ENCODE peak calls at places on chromosome 14, in four cellular contexts. O, L, Z and Y are unnamed samples.

GRCh38 chr14:94171208-94171607 is 2.9 kb upstream of the PPP4R4 start:
- DNase-seq in Z (no peak), O (no peak), L (no peak), Y (no peak)

GRCh38 chr14:37650356-37651037 is 55.1 kb downstream of the TTC6 start:
- DNase-seq in Z (peak; percentile 28), O (no peak), L (no peak), Y (no peak)

GRCh38 chr14:72783741-72784140 is 110.2 kb downstream of the DPF3 start:
- DNase-seq in L (no peak), Z (no peak), O (no peak), Y (peak; percentile 30)

GRCh38 chr14:77023001-77023996 is 5.2 kb downstream of the IRF2BPL start:
- DNase-seq in Z (peak; percentile 71), L (no peak), O (peak; percentile 28), Y (no peak)

GRCh38 chr14:63524537-63525155 is 18.5 kb downstream of the PPP2R5E start:
- DNase-seq in Z (no peak), L (no peak), O (no peak), Y (peak; percentile 24)

GRCh38 chr14:86933460-86933859 is 1059.5 kb downstream of the GALC start:
- DNase-seq in Z (no peak), O (no peak), L (no peak), Y (no peak)

GRCh38 chr14:30521899-30522736 is 36.8 kb upstream of the G2E3 start:
- DNase-seq in Z (peak; percentile 76), L (peak; percentile 49), O (peak; percentile 54), Y (no peak)

GRCh38 chr14:94376976-94377865 is 11.2 kb downstream of the SERPINA1 start:
- DNase-seq in L (no peak), O (no peak), Z (no peak), Y (no peak)

GRCh38 chr14:47675489-47676300 is at the start of gene MDGA2:
- DNase-seq in Z (peak; percentile 86), O (no peak), L (no peak), Y (no peak)

GRCh38 chr14:92686763-92687427 is 61.5 kb downstream of the LGMN start:
- DNase-seq in O (peak; percentile 71), Z (peak; percentile 88), L (peak; percentile 62), Y (peak; percentile 88)

GRCh38 chr14:91858536-91859275 is 8.6 kb downstream of the TC2N start:
- DNase-seq in Z (peak; percentile 32), O (peak; percentile 28), L (peak; percentile 46), Y (no peak)

GRCh38 chr14:100591453-100592371 is 4.5 kb upstream of the BEGAIN start:
- DNase-seq in L (no peak), O (no peak), Z (no peak), Y (no peak)

GRCh38 chr14:77344597-77344996 is 23.8 kb downstream of the GSTZ1 start:
- DNase-seq in L (no peak), Z (no peak), O (no peak), Y (no peak)

GRCh38 chr14:91193069-91193468 is 51.4 kb downstream of the GPR68 start:
- DNase-seq in Z (no peak), O (no peak), L (no peak), Y (no peak)

GRCh38 chr14:60878121-60878520 is 102.8 kb downstream of the TRMT5 start:
- DNase-seq in L (no peak), O (no peak), Z (no peak), Y (no peak)

GRCh38 chr14:63182967-63183366 is 21.3 kb upstream of the RHOJ start:
- DNase-seq in O (peak; percentile 95), Z (no peak), L (no peak), Y (no peak)

GRCh38 chr14:93959239-93960107 is 16.9 kb downstream of the ASB2 start:
- DNase-seq in L (peak; percentile 13), Z (peak; percentile 59), O (peak; percentile 36), Y (no peak)

GRCh38 chr14:52012635-52013034 is 23.3 kb downstream of the RTRAF start:
- DNase-seq in Z (peak; percentile 27), L (no peak), O (no peak), Y (no peak)

GRCh38 chr14:31952573-31952972 is 124.5 kb upstream of the ARHGAP5 start:
- DNase-seq in O (no peak), L (no peak), Z (no peak), Y (no peak)

GRCh38 chr14:93977790-93978581 is 1.6 kb upstream of the ASB2 start:
- DNase-seq in Z (no peak), O (no peak), L (no peak), Y (no peak)

GRCh38 chr14:74905595-74906142 is 17.4 kb downstream of the RPS6KL1 start:
- DNase-seq in O (peak; percentile 52), Z (peak; percentile 85), L (peak; percentile 74), Y (peak; percentile 68)

GRCh38 chr14:38721822-38722431 is 381.1 kb downstream of the SEC23A start:
- DNase-seq in Z (peak; percentile 87), O (peak; percentile 89), L (peak; percentile 34), Y (peak; percentile 41)

GRCh38 chr14:33747749-33748148 is 203.1 kb downstream of the EGLN3 start:
- DNase-seq in L (no peak), O (no peak), Z (no peak), Y (no peak)

GRCh38 chr14:22489247-22489551 is 99.8 kb downstream of the DAD1 start:
- DNase-seq in O (no peak), L (no peak), Z (no peak), Y (no peak)

GRCh38 chr14:22489957-22490950 is 98.8 kb downstream of the DAD1 start:
- DNase-seq in L (no peak), Z (no peak), O (no peak), Y (no peak)

GRCh38 chr14:22487941-22488340 is 101.1 kb downstream of the DAD1 start:
- DNase-seq in L (no peak), O (no peak), Z (no peak), Y (no peak)

GRCh38 chr14:22487401-22487800 is 101.6 kb downstream of the DAD1 start:
- DNase-seq in Z (no peak), L (no peak), O (no peak), Y (no peak)

DNA sequence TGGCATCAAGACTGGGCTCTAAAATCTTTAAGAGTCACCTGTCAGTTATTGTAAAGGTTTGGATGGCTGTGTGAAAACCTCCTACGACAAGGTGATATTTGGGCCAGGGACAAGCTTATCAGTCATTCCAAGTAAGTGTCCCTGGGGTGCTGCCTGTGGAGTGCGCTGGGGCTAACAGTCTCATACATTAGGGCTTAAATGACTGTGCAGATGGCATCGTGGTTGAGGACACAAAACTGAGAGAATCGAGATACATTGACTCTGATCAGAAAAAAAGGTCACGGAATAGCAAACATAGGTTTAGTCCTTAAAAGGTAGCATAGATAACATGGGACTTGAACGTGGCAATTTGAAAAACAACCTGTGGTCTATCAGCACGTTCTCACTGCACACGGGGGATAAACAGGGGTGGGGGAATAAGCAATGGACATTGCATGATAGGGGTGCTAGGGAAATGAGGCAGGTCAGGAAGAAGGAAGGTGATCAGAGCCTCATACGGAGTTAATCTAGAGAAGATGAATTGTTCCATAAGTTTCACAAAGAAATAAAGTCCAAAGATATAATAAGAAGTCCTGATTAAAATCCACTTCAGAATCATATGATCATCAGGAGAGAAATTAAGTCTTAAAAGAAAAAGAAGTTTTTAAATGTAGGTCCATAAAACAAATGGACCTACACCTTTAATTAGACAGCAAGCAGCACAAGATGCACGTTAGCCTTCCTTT is 100.3 kb downstream of the DAD1 start:
- DNase-seq in L (no peak), O (no peak), Z (no peak), Y (no peak)
- TF ChIP-seq POLR2AphosphoS5 in L (no peak), O (no peak), Z (no peak), Y (no peak)

GRCh38 chr14:21527320-21527679 is 1.2 kb upstream of the SALL2 start:
- DNase-seq in Z (no peak), O (no peak), L (no peak), Y (no peak)
- TF ChIP-seq CTCF in Z (no peak), O (no peak), L (no peak), Y (no peak)

DNA sequence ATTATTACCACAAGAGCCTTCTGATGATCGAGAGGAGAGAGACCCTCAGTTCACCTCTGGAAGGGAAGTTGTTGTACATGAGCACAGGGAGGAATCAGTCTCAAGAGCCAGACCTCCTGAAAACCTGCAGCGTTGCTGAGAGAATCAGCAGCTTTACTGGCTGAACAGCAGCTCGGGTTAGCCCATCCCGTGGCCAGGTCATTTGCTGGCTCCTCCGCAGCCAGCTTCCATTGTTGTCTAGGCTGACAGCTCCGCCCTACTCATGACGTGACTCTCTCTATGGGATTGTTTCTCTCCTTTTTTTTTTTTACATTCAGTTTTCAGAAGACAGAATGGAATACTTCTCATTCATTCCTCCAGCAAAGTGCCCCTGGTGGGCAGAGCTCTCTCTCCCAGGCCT is 69.9 kb downstream of the TGFB3 start:
- DNase-seq in O (peak; percentile 78), L (no peak), Z (peak; percentile 81), Y (no peak)
- H3K27ac ChIP-seq in O (peak overlapping the region; percentile 41), L (no peak overlapping the region), Z (no peak overlapping the region), Y (no peak overlapping the region)

GRCh38 chr14:67816326-67817009 is at the start of gene ZFYVE26:
- DNase-seq in L (peak; percentile 93), O (peak; percentile 96), Z (peak; percentile 99), Y (peak; percentile 96)

GRCh38 chr14:67817750-67818438 is 1.5 kb upstream of the ZFYVE26 start:
- DNase-seq in O (no peak), L (no peak), Z (no peak), Y (peak; percentile 41)

GRCh38 chr14:67814826-67815225 is 1.6 kb downstream of the ZFYVE26 start:
- DNase-seq in L (no peak), O (no peak), Z (peak; percentile 46), Y (no peak)

GRCh38 chr14:67819563-67820411 is at the start of gene RAD51B:
- DNase-seq in L (peak; percentile 87), Z (peak; percentile 92), O (peak; percentile 91), Y (peak; percentile 81)

GRCh38 chr14:67815573-67816235 is 686 bp downstream of the ZFYVE26 start:
- DNase-seq in L (peak; percentile 16), Z (peak; percentile 27), O (peak; percentile 48), Y (no peak)
- TF ChIP-seq POLR2AphosphoS5 in L (no peak), Z (no peak), O (no peak), Y (no peak)

GRCh38 chr14:66045572-66046021 is 440.6 kb upstream of the CCDC196 start:
- DNase-seq in L (peak; percentile 5), Z (no peak), O (peak; percentile 51), Y (no peak)
- TF ChIP-seq CTCF in L (no peak), Z (no peak), O (no peak), Y (no peak)